ENCODE peak calls at places on chromosomes 6 and 20, in ten cellular contexts. D is IMR-90, S is A549, X is neuronal stem cell, Q is GM23338, Z is endothelial cell of umbilical vein, U is PC-9, R is MM.1S, M is K562, N is HCT116. T is an unnamed sample. For H3K4me1, the result is how much of the 10 kb centered on the place peaks cover.

GRCh38 chr6:16747232-16748027 is 13.8 kb downstream of the ATXN1 start:
- DNase-seq in D (peak), S (no peak), X (no peak), Q (no peak), Z (no peak), U (no peak), R (no peak), M (no peak), N (no peak), T (no peak)

GRCh38 chr6:95847061-95847460 is 168.7 kb upstream of the FUT9 start:
- DNase-seq in D (no peak), S (no peak), X (peak), Q (peak), Z (no peak), U (no peak), R (no peak), M (no peak), N (no peak), T (no peak)

GRCh38 chr6:7809346-7809745 is 83.4 kb downstream of the BMP6 start:
- DNase-seq in D (no peak), S (no peak), X (no peak), Q (no peak), Z (no peak), U (no peak), R (no peak), M (no peak), N (no peak), T (no peak)

GRCh38 chr6:117265425-117266266 is at the start of gene VGLL2:
- DNase-seq in D (peak), S (peak), X (peak), Q (peak), Z (peak), U (no peak), R (peak), M (no peak), N (no peak), T (no peak)

GRCh38 chr6:9834233-9834632 is 580.6 kb downstream of the TFAP2A start:
- DNase-seq in D (no peak), S (no peak), X (no peak), Q (no peak), Z (peak), U (no peak), R (no peak), M (no peak), N (no peak), T (no peak)

GRCh38 chr20:10665027-10665561 is 8.7 kb downstream of the JAG1 start:
- DNase-seq in D (peak), S (no peak), X (no peak), Q (no peak), Z (peak), U (no peak), R (no peak), M (no peak), N (no peak), T (no peak)

GRCh38 chr6:170553686-170554085 is 483 bp upstream of the TBP start:
- DNase-seq in D (peak), S (no peak), X (no peak), Q (no peak), Z (no peak), U (peak), R (peak), M (no peak), N (no peak), T (no peak)

GRCh38 chr20:62492711-62493110 is 16.9 kb upstream of the GATA5 start:
- DNase-seq in D (no peak), S (no peak), X (no peak), Q (no peak), Z (no peak), U (no peak), R (no peak), M (no peak), N (no peak), T (no peak)

GRCh38 chr20:51460569-51461265 is 81.8 kb downstream of the NFATC2 start:
- DNase-seq in D (no peak), S (no peak), X (no peak), Q (no peak), Z (no peak), U (no peak), R (no peak), M (no peak), N (no peak), T (peak)

GRCh38 chr20:31560900-31561598 is 44.0 kb upstream of the ID1 start:
- DNase-seq in D (peak), S (peak), X (no peak), Q (no peak), Z (peak), U (peak), R (no peak), M (no peak), N (peak), T (no peak)

GRCh38 chr20:36010081-36010480 is 41.7 kb downstream of the CNBD2 start:
- DNase-seq in D (no peak), S (no peak), X (no peak), Q (no peak), Z (no peak), U (no peak), R (no peak), M (no peak), N (no peak), T (no peak)

GRCh38 chr6:150897400-150897943 is 32.0 kb downstream of the MTHFD1L start:
- DNase-seq in D (no peak), S (no peak), X (no peak), Q (no peak), Z (no peak), U (no peak), R (peak), M (no peak), N (no peak), T (no peak)

GRCh38 chr6:129679758-129680157 is 30.2 kb downstream of the ARHGAP18 start:
- DNase-seq in D (no peak), S (no peak), X (no peak), Q (no peak), Z (peak), U (no peak), R (no peak), M (peak), N (no peak), T (no peak)

GRCh38 chr6:109075934-109076333 is 18.7 kb downstream of the SESN1 start:
- DNase-seq in D (peak), S (no peak), X (no peak), Q (no peak), Z (no peak), U (no peak), R (no peak), M (no peak), N (no peak), T (no peak)

GRCh38 chr20:9617062-9617461 is 102.7 kb downstream of the LAMP5 start:
- DNase-seq in D (peak), S (peak), X (peak), Q (peak), Z (peak), U (peak), R (peak), M (peak), N (peak), T (peak)

GRCh38 chr6:159693128-159693893 is at the start of gene SOD2:
- DNase-seq in D (peak), S (peak), X (peak), Q (peak), Z (peak), U (peak), R (peak), M (peak), N (peak), T (peak)

GRCh38 chr20:38870733-38871559 is 55.3 kb upstream of the FAM83D start:
- DNase-seq in D (peak), S (peak), X (no peak), Q (peak), Z (peak), U (peak), R (peak), M (no peak), N (peak), T (no peak)

GRCh38 chr6:31305674-31306219 is 33.9 kb upstream of the HLA-C start:
- DNase-seq in D (no peak), S (no peak), X (no peak), Q (no peak), Z (no peak), U (no peak), R (no peak), M (no peak), N (no peak), T (no peak)

GRCh38 chr6:44062771-44063560 is 64.3 kb downstream of the MRPL14 start:
- DNase-seq in D (no peak), S (no peak), X (no peak), Q (peak), Z (no peak), U (no peak), R (peak), M (peak), N (no peak), T (peak)

GRCh38 chr6:44064948-44065272 is 62.3 kb downstream of the MRPL14 start:
- DNase-seq in D (no peak), S (no peak), X (no peak), Q (no peak), Z (no peak), U (no peak), R (no peak), M (no peak), N (no peak), T (no peak)

GRCh38 chr6:44063561-44064059 is 63.6 kb downstream of the MRPL14 start:
- DNase-seq in D (no peak), S (no peak), X (no peak), Q (no peak), Z (no peak), U (no peak), R (no peak), M (no peak), N (no peak), T (no peak)

GRCh38 chr6:44065443-44066115 is 61.7 kb downstream of the MRPL14 start:
- DNase-seq in D (peak), S (no peak), X (no peak), Q (no peak), Z (peak), U (no peak), R (no peak), M (no peak), N (no peak), T (no peak)

GRCh38 chr6:44064089-44064947 is 62.9 kb downstream of the MRPL14 start:
- DNase-seq in D (peak), S (peak), X (no peak), Q (no peak), Z (peak), U (peak), R (no peak), M (peak), N (no peak), T (no peak)
- H3K4me1 ChIP-seq in D (half or more), S (half or more), X (under half), Q (under half), Z (under half), U (half or more), R (under half), M (half or more), N (under half), T (under half)

GRCh38 chr6:12458558-12458957 is 168.4 kb downstream of the EDN1 start:
- DNase-seq in D (no peak), S (no peak), X (no peak), Q (no peak), Z (no peak), U (no peak), R (no peak), M (no peak), N (no peak), T (no peak)
- H3K4me2 ChIP-seq in D (no peak), S (no peak), X (no peak), Q (no peak), Z (no peak), U (no peak), R (no peak), M (no peak), N (no peak), T (no peak)

DNA sequence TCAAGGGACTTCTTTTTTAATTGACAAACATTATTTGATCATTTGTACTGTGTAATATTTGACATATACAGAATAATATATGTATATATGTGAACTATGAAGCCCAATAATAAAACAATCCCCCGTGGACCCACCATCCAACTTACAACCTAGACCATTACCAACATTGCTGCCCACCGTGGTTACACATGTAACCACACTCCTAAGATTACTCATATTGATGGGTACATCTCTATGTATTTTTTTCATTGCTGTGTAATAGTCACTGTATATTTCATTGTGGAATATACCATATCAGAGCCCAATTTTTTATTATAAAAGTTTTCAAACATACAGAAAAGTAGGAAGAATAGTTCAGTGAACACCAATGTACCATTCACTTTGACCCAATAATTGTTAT is 94.3 kb downstream of the RTN4IP1 start:
- DNase-seq in D (no peak), S (no peak), X (no peak), Q (no peak), Z (no peak), U (no peak), R (no peak), M (no peak), N (no peak), T (no peak)
- H3K4me1 ChIP-seq in D (under half), S (under half), X (under half), Q (under half), Z (under half), U (under half), R (under half), M (under half), N (under half), T (under half)

DNA sequence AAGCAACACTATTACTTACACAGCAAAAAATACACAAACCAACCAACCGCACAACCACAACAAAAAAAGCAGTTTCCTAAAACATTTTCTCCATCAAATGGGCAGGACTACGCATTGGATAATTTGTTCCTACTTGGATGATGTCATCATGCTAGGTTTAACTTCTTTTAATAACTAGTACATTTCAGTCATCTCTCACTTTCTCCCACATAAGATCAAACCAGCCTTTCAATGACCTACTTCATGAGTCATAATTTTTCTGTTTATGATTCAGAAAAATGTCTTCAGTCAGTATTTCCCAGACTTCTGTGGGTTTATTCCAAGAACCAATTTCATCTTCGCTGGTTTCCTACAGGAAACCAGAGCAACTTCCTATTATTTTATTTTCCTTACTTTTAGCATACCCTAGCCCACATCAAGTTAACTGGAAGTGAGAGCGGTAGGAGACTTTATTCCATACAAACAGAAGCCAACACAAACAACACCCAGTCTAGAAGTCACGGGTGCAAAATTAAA is 134.2 kb downstream of the GMDS start:
- DNase-seq in D (peak), S (no peak), X (no peak), Q (no peak), Z (peak), U (no peak), R (no peak), M (no peak), N (peak), T (no peak)
- H3K4me2 ChIP-seq in D (peak), S (peak), X (no peak), Q (no peak), Z (peak), U (no peak), R (no peak), M (no peak), N (peak), T (no peak)

GRCh38 chr6:40131675-40132074 is 197.4 kb upstream of the MOCS1 start:
- DNase-seq in D (no peak), S (no peak), X (no peak), Q (no peak), Z (no peak), U (no peak), R (no peak), M (no peak), N (no peak), T (no peak)
- H3K4me1 ChIP-seq in D (under half), S (under half), X (under half), Q (under half), Z (under half), U (under half), R (under half), M (under half), N (under half), T (under half)